ENCODE peak calls at places on chromosomes 13 and 19, in five cellular contexts. One of them, this sample, is unnamed.

GRCh38 chr13:100454876-100455275 is 133.7 kb downstream of the GGACT start:
- DNase-seq in GM12865: no peak
- DNase-seq in CD8-positive, alpha-beta memory T cell: no peak
- DNase-seq in astrocyte of the hippocampus: peak; percentile 53
- DNase-seq in activated CD8-positive, alpha-beta memory T cell treated with anti-CD3 and anti-CD28 coated beads for 4 hours: no peak
- DNase-seq in this sample: no peak

GRCh38 chr19:53507523-53508442 is 30.2 kb upstream of the ZNF331 start:
- DNase-seq in GM12865: peak; percentile 11
- DNase-seq in CD8-positive, alpha-beta memory T cell: no peak
- DNase-seq in astrocyte of the hippocampus: no peak
- DNase-seq in activated CD8-positive, alpha-beta memory T cell treated with anti-CD3 and anti-CD28 coated beads for 4 hours: no peak
- DNase-seq in this sample: no peak

GRCh38 chr13:113793718-113794085 is 34.7 kb downstream of the TMEM255B start:
- DNase-seq in GM12865: no peak
- DNase-seq in CD8-positive, alpha-beta memory T cell: no peak
- DNase-seq in astrocyte of the hippocampus: no peak
- DNase-seq in activated CD8-positive, alpha-beta memory T cell treated with anti-CD3 and anti-CD28 coated beads for 4 hours: no peak
- DNase-seq in this sample: no peak

GRCh38 chr19:41376998-41377365 is 649 bp downstream of the TMEM91 start:
- DNase-seq in GM12865: no peak
- DNase-seq in CD8-positive, alpha-beta memory T cell: no peak
- DNase-seq in astrocyte of the hippocampus: no peak
- DNase-seq in activated CD8-positive, alpha-beta memory T cell treated with anti-CD3 and anti-CD28 coated beads for 4 hours: peak; percentile 37
- DNase-seq in this sample: no peak

GRCh38 chr13:110280996-110281688 is 25.8 kb downstream of the COL4A1 start:
- DNase-seq in GM12865: no peak
- DNase-seq in CD8-positive, alpha-beta memory T cell: no peak
- DNase-seq in astrocyte of the hippocampus: no peak
- DNase-seq in activated CD8-positive, alpha-beta memory T cell treated with anti-CD3 and anti-CD28 coated beads for 4 hours: no peak
- DNase-seq in this sample: no peak

GRCh38 chr19:2136796-2137195 is 14.6 kb downstream of the AP3D1 start:
- DNase-seq in GM12865: no peak
- DNase-seq in CD8-positive, alpha-beta memory T cell: no peak
- DNase-seq in astrocyte of the hippocampus: no peak
- DNase-seq in activated CD8-positive, alpha-beta memory T cell treated with anti-CD3 and anti-CD28 coated beads for 4 hours: no peak
- DNase-seq in this sample: no peak

GRCh38 chr19:3852177-3852511 is 16.7 kb downstream of the ZFR2 start:
- DNase-seq in GM12865: no peak
- DNase-seq in CD8-positive, alpha-beta memory T cell: no peak
- DNase-seq in astrocyte of the hippocampus: no peak
- DNase-seq in activated CD8-positive, alpha-beta memory T cell treated with anti-CD3 and anti-CD28 coated beads for 4 hours: no peak
- DNase-seq in this sample: no peak

GRCh38 chr13:40187836-40188591 is 478.4 kb downstream of the FOXO1 start:
- DNase-seq in GM12865: no peak
- DNase-seq in CD8-positive, alpha-beta memory T cell: peak; percentile 14
- DNase-seq in astrocyte of the hippocampus: no peak
- DNase-seq in activated CD8-positive, alpha-beta memory T cell treated with anti-CD3 and anti-CD28 coated beads for 4 hours: peak; percentile 13
- DNase-seq in this sample: no peak

GRCh38 chr13:84542348-84542747 is 660.1 kb upstream of the SLITRK1 start:
- DNase-seq in GM12865: no peak
- DNase-seq in CD8-positive, alpha-beta memory T cell: no peak
- DNase-seq in astrocyte of the hippocampus: no peak
- DNase-seq in activated CD8-positive, alpha-beta memory T cell treated with anti-CD3 and anti-CD28 coated beads for 4 hours: no peak
- DNase-seq in this sample: no peak

GRCh38 chr13:25330541-25330940 is 29.1 kb downstream of the NUP58 start:
- DNase-seq in GM12865: no peak
- DNase-seq in CD8-positive, alpha-beta memory T cell: no peak
- DNase-seq in astrocyte of the hippocampus: no peak
- DNase-seq in activated CD8-positive, alpha-beta memory T cell treated with anti-CD3 and anti-CD28 coated beads for 4 hours: no peak
- DNase-seq in this sample: no peak

GRCh38 chr19:14381689-14382474 is 638 bp downstream of the ADGRE5 start:
- DNase-seq in GM12865: peak; percentile 85
- DNase-seq in CD8-positive, alpha-beta memory T cell: peak; percentile 72
- DNase-seq in astrocyte of the hippocampus: peak; percentile 35
- DNase-seq in activated CD8-positive, alpha-beta memory T cell treated with anti-CD3 and anti-CD28 coated beads for 4 hours: peak; percentile 51
- DNase-seq in this sample: peak; percentile 79

GRCh38 chr13:50152655-50153309 is 137.5 kb downstream of the KCNRG start:
- DNase-seq in GM12865: peak; percentile 42
- DNase-seq in CD8-positive, alpha-beta memory T cell: no peak
- DNase-seq in astrocyte of the hippocampus: no peak
- DNase-seq in activated CD8-positive, alpha-beta memory T cell treated with anti-CD3 and anti-CD28 coated beads for 4 hours: no peak
- DNase-seq in this sample: no peak

This sample was measured in naive B cell.